ENCODE peak calls at places on chromosomes 3 and 15, in six cellular contexts. I is astrocyte of the cerebellum, B is Panc1, D is fibroblast of pulmonary artery, G is epithelial cell of esophagus, C is mammary epithelial cell. H is an unnamed sample.

GRCh38 chr15:69408841-69409240 is 5.3 kb upstream of the KIF23 start:
- DNase-seq in I (no peak), B (no peak), D (no peak), G (no peak), C (no peak), H (no peak)

GRCh38 chr3:171932153-171932567 is 89.0 kb downstream of the TMEM212 start:
- DNase-seq in I (no peak), B (no peak), D (no peak), G (no peak), C (no peak), H (no peak)

GRCh38 chr3:188402229-188402628 is 248.3 kb downstream of the LPP start:
- DNase-seq in I (no peak), B (no peak), D (no peak), G (no peak), C (no peak), H (no peak)

GRCh38 chr3:194690501-194691372 is 5.1 kb downstream of the FAM43A start:
- DNase-seq in I (no peak), B (no peak), D (peak; percentile 55), G (peak; percentile 43), C (no peak), H (no peak)

GRCh38 chr3:193872265-193872753 is 263.6 kb upstream of the HES1 start:
- DNase-seq in I (peak; percentile 97), B (peak; percentile 94), D (peak; percentile 74), G (peak; percentile 99), C (peak; percentile 100), H (peak; percentile 69)

GRCh38 chr3:58299839-58300516 is 6.1 kb upstream of the RPP14 start:
- DNase-seq in I (no peak), B (no peak), D (peak; percentile 83), G (peak; percentile 58), C (peak; percentile 14), H (peak; percentile 21)

GRCh38 chr3:114899186-114899931 is 247.7 kb downstream of the ZBTB20 start:
- DNase-seq in I (no peak), B (no peak), D (no peak), G (no peak), C (peak; percentile 2), H (no peak)

GRCh38 chr15:25134546-25134945 is 179.8 kb downstream of the SNRPN start:
- DNase-seq in I (no peak), B (no peak), D (peak; percentile 53), G (peak; percentile 37), C (peak; percentile 1), H (no peak)

GRCh38 chr15:25171856-25172687 is 217.3 kb downstream of the SNRPN start:
- DNase-seq in I (no peak), B (no peak), D (no peak), G (no peak), C (no peak), H (no peak)

GRCh38 chr3:129224984-129225393 is 24.4 kb upstream of the COPG1 start:
- DNase-seq in I (no peak), B (peak; percentile 67), D (peak; percentile 72), G (peak; percentile 63), C (peak; percentile 63), H (peak; percentile 35)

GRCh38 chr3:72483554-72484104 is 364.6 kb downstream of the SHQ1 start:
- DNase-seq in I (no peak), B (no peak), D (no peak), G (no peak), C (no peak), H (no peak)
- H3K4me3 ChIP-seq in I (no peak overlapping the region), B (no peak overlapping the region), D (peak overlapping the region; percentile 36), G (no peak overlapping the region), C (no peak overlapping the region), H (no peak overlapping the region)

DNA sequence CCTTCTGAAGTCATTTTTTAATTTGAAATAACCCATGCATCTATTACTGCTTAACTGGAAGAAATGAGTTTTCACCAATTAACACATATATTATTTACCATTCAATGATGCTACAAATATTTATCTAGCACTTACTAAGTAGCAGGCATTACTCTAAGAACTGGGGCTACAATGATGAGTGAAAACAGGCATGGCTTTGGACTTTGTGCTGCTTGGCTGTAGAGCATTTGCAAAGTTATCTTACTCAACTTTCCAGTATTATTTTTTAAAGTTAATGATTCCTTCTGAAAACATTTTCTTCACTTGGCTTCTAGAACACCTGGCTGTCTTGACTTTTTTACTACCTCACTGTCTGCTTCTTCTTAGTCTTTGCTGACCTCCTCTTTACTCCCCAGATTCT is 1.8 kb downstream of the C3orf33 start:
- DNase-seq in I (no peak), B (no peak), D (no peak), G (no peak), C (no peak), H (no peak)
- TF ChIP-seq CTCF in I (no peak), B (no peak), D (no peak), G (no peak), C (no peak), H (no peak)

GRCh38 chr15:31333820-31334219 is 7.2 kb downstream of the KLF13 start:
- DNase-seq in I (no peak), B (no peak), D (no peak), G (no peak), C (no peak), H (no peak)
- H3K4me3 ChIP-seq in I (no peak overlapping the region), B (no peak overlapping the region), D (no peak overlapping the region), G (no peak overlapping the region), C (no peak overlapping the region), H (no peak overlapping the region)

DNA sequence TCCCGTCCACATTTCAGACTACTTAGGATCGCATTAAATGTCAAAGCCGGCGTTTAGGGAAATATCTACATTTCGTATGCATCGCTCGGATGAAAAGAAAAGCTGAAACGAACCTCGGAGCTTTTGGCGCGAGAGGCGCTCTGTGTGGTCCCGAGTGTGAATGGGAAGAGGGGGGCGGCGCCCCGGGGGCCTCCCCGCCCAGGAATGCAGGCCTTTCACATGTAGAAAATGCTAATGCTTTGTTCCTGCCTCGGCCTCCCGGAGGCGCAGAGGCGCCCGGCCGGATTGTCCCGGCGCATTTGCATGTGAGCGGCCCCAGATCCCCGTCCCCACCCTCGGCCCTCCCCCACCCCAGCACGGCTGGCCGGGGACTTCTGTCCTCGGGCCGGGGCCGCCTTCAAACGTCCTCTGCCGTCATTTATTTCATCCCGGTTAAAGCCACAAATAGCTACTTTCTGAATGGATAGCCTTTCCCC is 37.0 kb upstream of the TRIM71 start:
- DNase-seq in I (no peak), B (no peak), D (peak; percentile 43), G (peak; percentile 48), C (no peak), H (no peak)
- TF ChIP-seq CTCF in I (peak; percentile 19), B (no peak), D (no peak), G (peak; percentile 13), C (no peak), H (peak; percentile 21)

DNA sequence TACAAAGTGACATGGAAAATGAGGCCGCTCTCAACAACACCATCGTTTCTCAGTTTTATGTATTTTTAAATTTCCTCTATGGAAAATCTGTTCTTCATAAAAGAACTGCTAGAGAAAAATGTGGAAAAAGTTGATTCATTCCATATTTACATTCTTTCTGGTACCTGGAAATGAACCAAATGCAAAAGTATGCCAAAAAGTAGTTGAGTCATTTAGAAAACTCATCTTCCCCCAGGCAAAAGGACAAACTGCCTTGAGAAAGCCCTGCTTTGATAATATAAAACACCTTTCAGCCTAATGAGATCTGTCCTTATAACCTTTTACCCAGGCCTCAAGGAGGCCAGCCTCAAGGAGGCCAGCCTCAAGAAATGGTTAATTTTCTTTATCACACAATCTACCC is 283.0 kb upstream of the VEPH1 start:
- DNase-seq in I (peak; percentile 86), B (peak; percentile 46), D (peak; percentile 75), G (peak; percentile 90), C (peak; percentile 81), H (peak; percentile 85)
- H3K4me3 ChIP-seq in I (no peak overlapping the region), B (no peak overlapping the region), D (no peak overlapping the region), G (no peak overlapping the region), C (no peak overlapping the region), H (no peak overlapping the region)

GRCh38 chr15:67120839-67121540 is 55.6 kb downstream of the SMAD3 start:
- DNase-seq in I (peak; percentile 73), B (no peak), D (peak; percentile 96), G (peak; percentile 85), C (peak; percentile 88), H (peak; percentile 55)
- TF ChIP-seq CTCF in I (no peak), B (no peak), D (no peak), G (no peak), C (no peak), H (no peak)

GRCh38 chr3:113286524-113286923 is 75.2 kb downstream of the BOC start:
- DNase-seq in I (no peak), B (no peak), D (no peak), G (no peak), C (no peak), H (no peak)
- H3K4me3 ChIP-seq in I (no peak overlapping the region), B (no peak overlapping the region), D (no peak overlapping the region), G (no peak overlapping the region), C (no peak overlapping the region), H (no peak overlapping the region)

GRCh38 chr15:29747837-29748417 is 74.3 kb downstream of the TJP1 start:
- DNase-seq in I (no peak), B (no peak), D (peak; percentile 59), G (no peak), C (no peak), H (no peak)
- TF ChIP-seq CTCF in I (no peak), B (peak; percentile 28), D (peak; percentile 43), G (peak; percentile 11), C (peak; percentile 42), H (peak; percentile 9)

GRCh38 chr3:72079369-72079872 is 294.5 kb upstream of the PROK2 start:
- DNase-seq in I (no peak), B (no peak), D (no peak), G (no peak), C (no peak), H (no peak)
- H3K4me3 ChIP-seq in I (no peak overlapping the region), B (no peak overlapping the region), D (no peak overlapping the region), G (no peak overlapping the region), C (no peak overlapping the region), H (no peak overlapping the region)

DNA sequence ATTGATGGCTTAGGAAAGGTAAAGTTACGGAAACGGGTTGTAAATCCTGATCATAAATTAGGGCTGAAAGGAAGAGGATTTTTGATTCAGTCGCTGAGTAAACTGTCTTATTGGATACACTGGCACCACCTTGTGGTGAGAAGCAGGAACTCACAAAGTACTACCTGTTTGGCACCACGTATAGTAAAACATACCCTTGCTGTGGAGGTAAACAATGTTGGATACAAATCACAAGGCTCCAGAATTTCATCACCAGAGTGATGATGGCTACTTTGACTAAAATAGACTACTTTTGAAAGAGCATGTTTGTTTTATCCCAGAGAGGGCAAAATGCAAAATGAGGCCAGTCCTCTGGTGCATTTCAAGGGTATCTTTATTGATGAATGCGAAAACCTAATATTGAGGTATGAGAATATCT is 216.9 kb downstream of the IGSF11 start:
- DNase-seq in I (peak; percentile 34), B (no peak), D (peak; percentile 66), G (peak; percentile 75), C (peak; percentile 42), H (peak; percentile 17)
- TF ChIP-seq CTCF in I (peak; percentile 84), B (peak; percentile 84), D (peak; percentile 91), G (peak; percentile 93), C (peak; percentile 79), H (peak; percentile 77)

H was measured in AG09309.